ENCODE peak calls at places on chromosomes 3 and 15, in six cellular contexts. J, C, F, G, M and W are unnamed samples.

GRCh38 chr15:99425666-99426301 is 140.0 kb upstream of the MEF2A start:
- DNase-seq in J (peak; percentile 37), C (peak; percentile 10), F (no peak), G (no peak), M (no peak), W (no peak)

GRCh38 chr15:51234181-51234927 is 104.0 kb downstream of the CYP19A1 start:
- DNase-seq in J (no peak), C (no peak), F (no peak), G (no peak), M (no peak), W (no peak)

GRCh38 chr15:31803388-31803884 is 226.9 kb upstream of the CHRNA7 start:
- DNase-seq in J (peak; percentile 10), C (no peak), F (no peak), G (no peak), M (no peak), W (no peak)

GRCh38 chr15:27061739-27062138 is 90.8 kb downstream of the GABRG3 start:
- DNase-seq in J (no peak), C (no peak), F (no peak), G (no peak), M (no peak), W (no peak)

GRCh38 chr3:177776656-177777055 is 579.4 kb upstream of the TBL1XR1 start:
- DNase-seq in J (peak; percentile 90), C (no peak), F (no peak), G (no peak), M (peak; percentile 55), W (no peak)

GRCh38 chr3:185420762-185421161 is 57.8 kb downstream of the MAP3K13 start:
- DNase-seq in J (no peak), C (no peak), F (no peak), G (no peak), M (peak; percentile 32), W (no peak)

GRCh38 chr15:65082303-65082958 is 5.9 kb downstream of the KBTBD13 start:
- DNase-seq in J (peak; percentile 65), C (no peak), F (no peak), G (no peak), M (no peak), W (no peak)

GRCh38 chr3:36600413-36600812 is 163.9 kb downstream of the DCLK3 start:
- DNase-seq in J (no peak), C (no peak), F (no peak), G (no peak), M (no peak), W (peak; percentile 7)

GRCh38 chr15:41950505-41950904 is 21.9 kb downstream of the EHD4 start:
- DNase-seq in J (no peak), C (no peak), F (no peak), G (no peak), M (peak; percentile 72), W (no peak)

GRCh38 chr3:51966941-51967383 is 292 bp downstream of the PCBP4 start:
- DNase-seq in J (no peak), C (no peak), F (no peak), G (no peak), M (no peak), W (no peak)

GRCh38 chr15:27884726-27885125 is 214.4 kb downstream of the OCA2 start:
- DNase-seq in J (no peak), C (no peak), F (no peak), G (no peak), M (no peak), W (no peak)

GRCh38 chr3:78154521-78155186 is 1114.8 kb downstream of the ROBO2 start:
- DNase-seq in J (no peak), C (no peak), F (no peak), G (no peak), M (no peak), W (no peak)

GRCh38 chr3:152021951-152022461 is 148.6 kb downstream of the SUCNR1 start:
- DNase-seq in J (no peak), C (peak; percentile 14), F (no peak), G (no peak), M (peak; percentile 28), W (no peak)

GRCh38 chr15:31065824-31066223 is 35.7 kb downstream of the TRPM1 start:
- DNase-seq in J (no peak), C (no peak), F (no peak), G (no peak), M (no peak), W (no peak)

GRCh38 chr15:72323752-72324151 is 3.8 kb upstream of the CELF6 start:
- DNase-seq in J (no peak), C (no peak), F (no peak), G (no peak), M (no peak), W (no peak)

GRCh38 chr3:43855674-43856299 is 165.0 kb downstream of the ABHD5 start:
- DNase-seq in J (peak; percentile 74), C (peak; percentile 46), F (peak; percentile 65), G (peak; percentile 21), M (peak; percentile 53), W (peak; percentile 80)

GRCh38 chr3:154956815-154957214 is 123.3 kb upstream of the MME start:
- DNase-seq in J (no peak), C (no peak), F (no peak), G (no peak), M (peak; percentile 7), W (no peak)

GRCh38 chr3:155807823-155808222 is 1.7 kb upstream of the C3orf33 start:
- DNase-seq in J (no peak), C (no peak), F (no peak), G (no peak), M (peak; percentile 24), W (no peak)

GRCh38 chr15:44710236-44711088 is 661 bp downstream of the PATL2 start:
- DNase-seq in J (peak; percentile 63), C (no peak), F (no peak), G (no peak), M (peak; percentile 22), W (peak; percentile 76)

GRCh38 chr15:85704021-85704420 is 90.7 kb downstream of the KLHL25 start:
- DNase-seq in J (no peak), C (no peak), F (no peak), G (no peak), M (no peak), W (no peak)

GRCh38 chr3:150362515-150363302 is 45.4 kb upstream of the TSC22D2 start:
- DNase-seq in J (no peak), C (no peak), F (no peak), G (no peak), M (no peak), W (no peak)

GRCh38 chr3:159616234-159616825 is 372.3 kb upstream of the IL12A start:
- DNase-seq in J (peak; percentile 70), C (no peak), F (peak; percentile 44), G (no peak), M (peak; percentile 66), W (no peak)

GRCh38 chr3:126399348-126399730 is 4.6 kb downstream of the CFAP100 start:
- DNase-seq in J (no peak), C (no peak), F (no peak), G (no peak), M (no peak), W (peak; percentile 41)

GRCh38 chr3:185421577-185422232 is 58.8 kb downstream of the MAP3K13 start:
- DNase-seq in J (no peak), C (no peak), F (no peak), G (no peak), M (no peak), W (peak; percentile 46)

GRCh38 chr3:144995856-144996255 is 1024.2 kb downstream of the DIPK2A start:
- DNase-seq in J (no peak), C (no peak), F (no peak), G (no peak), M (no peak), W (no peak)

GRCh38 chr3:23645533-23646196 is 160.1 kb upstream of the UBE2E1 start:
- DNase-seq in J (no peak), C (no peak), F (no peak), G (no peak), M (no peak), W (no peak)

GRCh38 chr15:48631191-48631770 is 14.2 kb downstream of the FBN1 start:
- DNase-seq in J (peak; percentile 54), C (no peak), F (no peak), G (no peak), M (no peak), W (no peak)

GRCh38 chr3:14980689-14981088 is 33.3 kb downstream of the NR2C2 start:
- DNase-seq in J (no peak), C (no peak), F (no peak), G (no peak), M (no peak), W (peak; percentile 52)